ENCODE peak calls at places on chromosomes 16 and 17, in nine cellular contexts. F, O, H, U, M, A, E, W and N are unnamed samples. For H3K4me1, the result is how much of the 10 kb centered on the place peaks cover.

GRCh38 chr17:76569607-76570279 is 15.9 kb downstream of the ST6GALNAC2 start:
- DNase-seq in F (no peak), O (peak), H (no peak), U (peak), M (peak), A (peak), E (peak), W (no peak), N (no peak)

GRCh38 chr16:12801511-12802042 is 2.1 kb downstream of the CPPED1 start:
- DNase-seq in F (no peak), O (no peak), H (no peak), U (no peak), M (no peak), A (no peak), E (no peak), W (no peak), N (no peak)

GRCh38 chr16:13076878-13077277 is 175.5 kb downstream of the SHISA9 start:
- DNase-seq in F (no peak), O (no peak), H (no peak), U (no peak), M (no peak), A (no peak), E (no peak), W (no peak), N (no peak)

GRCh38 chr16:69451166-69451565 is 26.7 kb downstream of the CYB5B start:
- DNase-seq in F (no peak), O (no peak), H (no peak), U (no peak), M (no peak), A (no peak), E (no peak), W (no peak), N (no peak)

GRCh38 chr16:58563775-58564174 is 48.5 kb downstream of the SETD6 start:
- DNase-seq in F (no peak), O (no peak), H (no peak), U (peak), M (no peak), A (no peak), E (no peak), W (no peak), N (no peak)

GRCh38 chr16:55447231-55447630 is 31.8 kb upstream of the MMP2 start:
- DNase-seq in F (peak), O (no peak), H (no peak), U (no peak), M (no peak), A (no peak), E (no peak), W (no peak), N (no peak)

GRCh38 chr17:41329279-41329925 is 13.9 kb upstream of the KRTAP17-1 start:
- DNase-seq in F (no peak), O (no peak), H (no peak), U (peak), M (peak), A (no peak), E (peak), W (no peak), N (peak)

GRCh38 chr16:67406111-67406593 is 10.1 kb downstream of the ZDHHC1 start:
- DNase-seq in F (no peak), O (no peak), H (no peak), U (no peak), M (no peak), A (peak), E (peak), W (peak), N (no peak)

GRCh38 chr16:22189473-22190168 is 16.5 kb upstream of the EEF2K start:
- DNase-seq in F (peak), O (peak), H (peak), U (peak), M (no peak), A (peak), E (peak), W (peak), N (peak)

GRCh38 chr17:6075050-6075449 is 4.9 kb downstream of the WSCD1 start:
- DNase-seq in F (no peak), O (no peak), H (peak), U (no peak), M (no peak), A (no peak), E (no peak), W (no peak), N (no peak)

GRCh38 chr17:4506180-4506814 is 7.6 kb downstream of the SPNS2 start:
- DNase-seq in F (no peak), O (no peak), H (no peak), U (no peak), M (no peak), A (peak), E (no peak), W (no peak), N (no peak)

GRCh38 chr16:66207139-66207863 is 159.2 kb upstream of the CDH5 start:
- DNase-seq in F (no peak), O (no peak), H (no peak), U (no peak), M (no peak), A (no peak), E (peak), W (no peak), N (no peak)

GRCh38 chr17:78935419-78936323 is 10.5 kb upstream of the TIMP2 start:
- DNase-seq in F (peak), O (peak), H (no peak), U (no peak), M (no peak), A (peak), E (peak), W (peak), N (no peak)

GRCh38 chr17:40564883-40565744 is at the start of gene CCR7:
- DNase-seq in F (peak), O (no peak), H (peak), U (no peak), M (peak), A (no peak), E (no peak), W (no peak), N (peak)

GRCh38 chr16:11194913-11195312 is 61.1 kb downstream of the SOCS1 start:
- DNase-seq in F (no peak), O (no peak), H (no peak), U (no peak), M (no peak), A (no peak), E (no peak), W (no peak), N (no peak)

GRCh38 chr17:6071528-6072065 is 1.4 kb downstream of the WSCD1 start:
- DNase-seq in F (no peak), O (no peak), H (peak), U (no peak), M (no peak), A (peak), E (no peak), W (no peak), N (no peak)

GRCh38 chr17:19005442-19005773 is 844 bp upstream of the FAM83G start:
- DNase-seq in F (no peak), O (no peak), H (no peak), U (peak), M (no peak), A (no peak), E (no peak), W (no peak), N (no peak)

GRCh38 chr17:13365331-13365730 is 236.4 kb downstream of the HS3ST3A1 start:
- DNase-seq in F (no peak), O (no peak), H (no peak), U (no peak), M (no peak), A (no peak), E (no peak), W (no peak), N (no peak)

GRCh38 chr17:74123866-74124265 is 79.6 kb upstream of the RPL38 start:
- DNase-seq in F (no peak), O (no peak), H (no peak), U (no peak), M (no peak), A (no peak), E (no peak), W (no peak), N (peak)

GRCh38 chr16:87619360-87620200 is 17.3 kb downstream of the JPH3 start:
- DNase-seq in F (no peak), O (no peak), H (no peak), U (no peak), M (no peak), A (no peak), E (no peak), W (no peak), N (no peak)

GRCh38 chr17:63151981-63152523 is 186.0 kb downstream of the TANC2 start:
- DNase-seq in F (no peak), O (no peak), H (no peak), U (no peak), M (peak), A (no peak), E (no peak), W (no peak), N (no peak)

GRCh38 chr16:3542601-3543373 is 34.4 kb downstream of the NLRC3 start:
- DNase-seq in F (peak), O (no peak), H (no peak), U (no peak), M (peak), A (no peak), E (no peak), W (no peak), N (peak)

GRCh38 chr16:886084-886543 is 84.7 kb downstream of the LMF1 start:
- DNase-seq in F (no peak), O (no peak), H (peak), U (peak), M (peak), A (peak), E (no peak), W (no peak), N (no peak)

GRCh38 chr16:25912321-25912720 is 220.6 kb downstream of the HS3ST4 start:
- DNase-seq in F (no peak), O (no peak), H (no peak), U (no peak), M (no peak), A (no peak), E (no peak), W (no peak), N (no peak)

GRCh38 chr17:1480747-1481465 is 11.6 kb downstream of the MYO1C start:
- DNase-seq in F (no peak), O (no peak), H (no peak), U (no peak), M (no peak), A (no peak), E (no peak), W (peak), N (no peak)

GRCh38 chr16:29820730-29821662 is 734 bp downstream of the MVP start:
- DNase-seq in F (peak), O (no peak), H (peak), U (no peak), M (no peak), A (peak), E (peak), W (peak), N (peak)

GRCh38 chr16:81604960-81605383 is 160.4 kb downstream of the CMIP start:
- DNase-seq in F (no peak), O (no peak), H (no peak), U (no peak), M (no peak), A (no peak), E (no peak), W (no peak), N (no peak)

GRCh38 chr16:63613701-63614100 is 1508.2 kb downstream of the CDH11 start:
- DNase-seq in F (no peak), O (no peak), H (no peak), U (no peak), M (no peak), A (no peak), E (no peak), W (no peak), N (no peak)

GRCh38 chr16:1980770-1981087 is 540 bp downstream of the NOXO1 start:
- DNase-seq in F (no peak), O (no peak), H (no peak), U (no peak), M (no peak), A (no peak), E (no peak), W (no peak), N (no peak)

GRCh38 chr17:43732961-43733360 is 25.6 kb downstream of the SOST start:
- DNase-seq in F (no peak), O (no peak), H (no peak), U (peak), M (peak), A (no peak), E (no peak), W (no peak), N (no peak)

GRCh38 chr17:82863941-82864720 is 24.3 kb upstream of the ZNF750 start:
- DNase-seq in F (no peak), O (no peak), H (peak), U (no peak), M (peak), A (no peak), E (no peak), W (peak), N (no peak)

GRCh38 chr17:64118452-64118979 is 11.4 kb downstream of the ERN1 start:
- DNase-seq in F (no peak), O (peak), H (no peak), U (no peak), M (no peak), A (no peak), E (peak), W (peak), N (peak)

GRCh38 chr16:67530013-67530939 is 1.6 kb downstream of the RIPOR1 start:
- DNase-seq in F (peak), O (peak), H (peak), U (peak), M (no peak), A (peak), E (peak), W (peak), N (peak)

GRCh38 chr16:51937771-51938170 is 609.2 kb downstream of the TOX3 start:
- DNase-seq in F (no peak), O (no peak), H (no peak), U (no peak), M (no peak), A (no peak), E (no peak), W (no peak), N (no peak)

GRCh38 chr16:51941412-51941811 is 605.5 kb downstream of the TOX3 start:
- DNase-seq in F (no peak), O (no peak), H (no peak), U (peak), M (no peak), A (no peak), E (no peak), W (no peak), N (no peak)

GRCh38 chr16:51938861-51939260 is 608.1 kb downstream of the TOX3 start:
- DNase-seq in F (no peak), O (no peak), H (no peak), U (no peak), M (no peak), A (no peak), E (no peak), W (no peak), N (no peak)

GRCh38 chr16:51940183-51940582 is 606.8 kb downstream of the TOX3 start:
- DNase-seq in F (no peak), O (no peak), H (no peak), U (no peak), M (no peak), A (no peak), E (no peak), W (no peak), N (no peak)

DNA sequence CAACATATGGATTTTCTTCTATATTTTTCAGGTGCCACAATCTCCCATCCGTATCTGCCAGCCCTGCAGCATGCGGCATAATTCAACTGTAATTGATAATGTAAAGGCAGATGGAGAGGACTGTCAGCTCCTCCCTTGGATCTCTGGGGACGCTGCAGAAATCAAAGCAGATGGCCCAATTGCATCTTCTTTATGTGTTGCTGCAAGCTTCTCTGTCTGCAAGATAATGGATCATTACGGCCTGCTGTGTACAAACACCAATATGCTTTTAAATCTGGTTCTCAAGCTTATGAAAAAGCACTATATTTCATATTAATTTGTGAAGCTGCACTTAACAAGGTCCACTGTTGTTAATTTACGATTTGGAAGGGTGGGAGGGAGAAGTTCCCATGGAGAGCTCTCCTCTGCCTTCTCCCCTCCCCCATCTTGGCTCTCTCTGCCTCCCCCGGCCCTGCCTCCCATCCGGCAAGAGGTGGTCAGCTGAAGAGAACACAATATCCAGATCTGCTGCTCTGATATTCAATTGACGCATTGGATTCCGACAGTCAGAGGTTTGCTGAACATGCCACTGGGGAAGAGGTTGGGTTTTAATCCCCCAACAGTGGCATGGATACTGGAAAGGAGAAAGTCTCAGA is 607.5 kb downstream of the TOX3 start:
- DNase-seq in F (no peak), O (no peak), H (no peak), U (peak), M (no peak), A (no peak), E (no peak), W (no peak), N (no peak)
- H3K27ac ChIP-seq in F (no peak), O (no peak), H (no peak), U (no peak), M (no peak), A (no peak), E (no peak), W (no peak), N (no peak)

DNA sequence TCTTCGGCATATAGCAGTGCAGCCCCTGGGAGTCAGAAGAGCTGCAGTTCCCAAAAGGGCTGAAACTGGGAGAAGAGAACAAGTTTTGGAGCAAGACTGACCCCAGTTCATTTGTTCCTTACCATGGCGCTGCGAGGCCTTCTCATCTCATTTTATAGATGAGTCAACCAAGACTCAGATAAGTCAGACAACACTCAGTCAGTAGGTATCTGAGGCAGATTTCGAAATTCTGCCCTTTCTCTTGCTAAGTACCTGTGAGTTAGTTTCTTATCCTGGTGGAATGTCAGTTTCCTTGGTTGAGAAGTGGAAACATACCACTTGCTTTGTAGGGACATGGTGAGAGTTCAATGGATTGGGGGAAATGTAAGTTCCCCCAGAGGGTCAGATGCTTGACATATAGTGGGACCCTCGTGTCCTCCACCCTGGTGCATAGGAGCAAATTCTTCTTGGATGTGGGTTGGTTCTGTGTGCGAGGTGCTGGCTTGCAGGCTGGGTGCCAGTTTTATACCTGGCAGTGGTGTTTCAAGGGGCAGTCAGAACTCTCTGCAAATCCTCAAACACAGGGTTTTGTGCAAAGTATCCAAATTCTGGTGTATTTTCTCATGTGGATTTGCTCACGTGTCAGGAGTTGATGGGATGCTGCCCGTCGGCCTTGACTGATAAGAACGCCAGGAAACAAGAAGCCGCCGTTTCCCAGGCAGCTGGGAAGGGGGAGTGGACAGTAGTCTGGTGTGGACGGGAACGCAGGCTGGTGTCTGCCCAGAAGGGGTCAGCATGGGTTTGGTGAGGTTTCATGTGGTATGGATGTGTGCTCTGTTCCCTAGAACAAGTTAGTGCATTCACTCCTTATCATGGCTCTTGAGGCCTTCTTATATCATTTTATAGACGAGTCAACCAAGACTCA is 61.1 kb upstream of the CIBAR2 start:
- DNase-seq in F (no peak), O (no peak), H (no peak), U (no peak), M (peak), A (peak), E (no peak), W (no peak), N (no peak)
- H3K4me1 ChIP-seq in F (under half), O (half or more), H (under half), U (under half), M (under half), A (under half), E (under half), W (under half), N (under half)

DNA sequence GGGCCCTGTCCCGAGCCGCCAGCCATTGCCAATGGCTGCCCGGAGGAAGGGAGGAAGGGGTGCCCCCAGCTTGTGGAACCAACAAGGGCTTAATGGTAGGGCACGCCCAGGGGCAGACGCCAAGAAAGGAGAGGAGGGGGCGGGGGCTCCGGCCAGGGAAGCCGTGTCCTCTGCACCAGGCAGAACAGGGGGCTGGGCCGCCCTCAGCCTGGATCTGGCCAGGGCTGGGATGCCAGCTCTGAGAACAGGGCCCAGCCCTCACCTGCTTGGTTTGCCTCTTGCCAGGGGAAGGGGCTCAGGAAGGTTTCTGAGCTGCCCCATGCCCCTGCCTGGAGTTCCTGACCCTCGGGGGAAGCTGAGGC is 35.8 kb upstream of the SLC38A10 start:
- DNase-seq in F (no peak), O (no peak), H (no peak), U (no peak), M (no peak), A (no peak), E (no peak), W (no peak), N (no peak)
- H3K4me3 ChIP-seq in F (no peak), O (no peak), H (no peak), U (no peak), M (no peak), A (no peak), E (no peak), W (no peak), N (no peak)

DNA sequence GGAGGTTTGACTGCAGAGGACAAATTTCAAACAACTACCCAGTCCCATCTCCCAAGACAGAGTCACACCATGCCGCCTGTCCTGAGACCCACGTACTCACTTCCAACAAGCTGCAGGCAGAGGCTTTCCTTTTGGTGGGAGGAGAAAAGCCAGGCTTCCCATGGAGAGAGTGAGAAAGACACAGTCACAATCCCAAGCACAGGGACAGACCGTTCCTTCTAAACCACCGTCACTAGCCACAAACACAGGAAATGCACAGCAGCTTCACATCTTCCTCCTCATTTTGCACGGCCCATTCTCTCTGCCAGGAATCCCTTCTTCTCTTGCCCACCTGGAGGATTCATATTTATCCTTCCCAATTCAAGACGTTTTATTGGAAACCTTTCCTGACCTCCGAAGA is 87.8 kb downstream of the XYLT1 start:
- DNase-seq in F (no peak), O (no peak), H (no peak), U (no peak), M (peak), A (no peak), E (no peak), W (no peak), N (no peak)
- H3K27ac ChIP-seq in F (no peak), O (no peak), H (no peak), U (peak), M (peak), A (no peak), E (peak), W (no peak), N (peak)

GRCh38 chr16:72050769-72051464 is 3.4 kb upstream of the HP start:
- DNase-seq in F (no peak), O (no peak), H (no peak), U (no peak), M (no peak), A (no peak), E (no peak), W (no peak), N (no peak)
- H3K4me1 ChIP-seq in F (under half), O (under half), H (under half), U (under half), M (under half), A (under half), E (under half), W (under half), N (under half)

GRCh38 chr17:75526555-75527270 is 1.2 kb downstream of the LLGL2 start:
- DNase-seq in F (no peak), O (no peak), H (no peak), U (peak), M (peak), A (no peak), E (no peak), W (no peak), N (no peak)
- H3K4me3 ChIP-seq in F (peak), O (peak), H (peak), U (peak), M (peak), A (peak), E (peak), W (no peak), N (peak)